ENCODE peak calls at places on chromosomes 11 and 22, in four cellular contexts. Q, X, H and R are unnamed samples.
A peak's percentile ranks its signal among the peaks of the same experiment; 100 is the strongest.

GRCh38 chr11:57527056-57527631 is 3.4 kb downstream of the TIMM10 start:
- DNase-seq in H (peak; percentile 32), X (peak; percentile 81), Q (peak; percentile 62), R (peak; percentile 56)

GRCh38 chr22:47334596-47334995 is 572.1 kb downstream of the TBC1D22A start:
- DNase-seq in X (no peak), H (no peak), Q (no peak), R (no peak)

GRCh38 chr11:79417069-79417920 is 23.5 kb downstream of the TENM4 start:
- DNase-seq in X (no peak), Q (no peak), H (no peak), R (no peak)

GRCh38 chr11:107859459-107860239 is 1.1 kb upstream of the SLC35F2 start:
- DNase-seq in X (peak; percentile 74), H (peak; percentile 37), Q (peak; percentile 15), R (peak; percentile 61)

GRCh38 chr11:128279861-128280260 is 307.5 kb downstream of the ETS1 start:
- DNase-seq in H (no peak), X (no peak), Q (no peak), R (no peak)

GRCh38 chr11:28616566-28616965 is 508.4 kb downstream of the METTL15 start:
- DNase-seq in Q (no peak), X (no peak), H (no peak), R (no peak)

GRCh38 chr22:19522190-19522880 is 1.9 kb downstream of the CLDN5 start:
- DNase-seq in H (no peak), X (no peak), Q (no peak), R (no peak)

GRCh38 chr22:19904881-19905618 is 36.5 kb upstream of the COMT start:
- DNase-seq in H (no peak), X (no peak), Q (no peak), R (no peak)

GRCh38 chr22:27638329-27639179 is 163.0 kb downstream of the MN1 start:
- DNase-seq in H (no peak), X (no peak), Q (no peak), R (no peak)

GRCh38 chr11:67437082-67437821 is at the start of gene PTPRCAP:
- DNase-seq in Q (no peak), H (no peak), X (no peak), R (no peak)

GRCh38 chr22:40410272-40410671 is 39.9 kb downstream of the SGSM3 start:
- DNase-seq in Q (no peak), H (no peak), X (no peak), R (no peak)

GRCh38 chr11:11708256-11708655 is 86.5 kb upstream of the GALNT18 start:
- DNase-seq in Q (no peak), X (no peak), H (no peak), R (no peak)

GRCh38 chr11:1877211-1878133 is 14.2 kb downstream of the PRR33 start:
- DNase-seq in Q (peak; percentile 60), X (peak; percentile 80), H (no peak), R (peak; percentile 82)

GRCh38 chr11:72741429-72741833 is 10.8 kb downstream of the ARAP1 start:
- DNase-seq in H (no peak), X (no peak), Q (no peak), R (no peak)

GRCh38 chr11:80855975-80856524 is 1415.2 kb upstream of the TENM4 start:
- DNase-seq in H (no peak), X (no peak), Q (no peak), R (no peak)

GRCh38 chr11:63917685-63918523 is 940 bp upstream of the RCOR2 start:
- DNase-seq in H (peak; percentile 68), X (peak; percentile 82), Q (peak; percentile 70), R (no peak)

GRCh38 chr11:111300569-111300968 is 2.2 kb downstream of the POU2AF3 start:
- DNase-seq in Q (no peak), X (no peak), H (no peak), R (no peak)

GRCh38 chr11:76288166-76288978 is 82.1 kb upstream of the WNT11 start:
- DNase-seq in H (no peak), X (no peak), Q (no peak), R (no peak)

GRCh38 chr11:85844439-85845051 is 10.6 kb upstream of the CCDC83 start:
- DNase-seq in H (peak; percentile 77), X (no peak), Q (no peak), R (no peak)

GRCh38 chr11:60914620-60915249 is 777 bp downstream of the TMEM109 start:
- DNase-seq in X (peak; percentile 71), H (no peak), Q (no peak), R (no peak)

GRCh38 chr11:69699213-69699612 is 4.6 kb downstream of the FGF19 start:
- DNase-seq in H (no peak), X (peak; percentile 46), Q (no peak), R (no peak)

GRCh38 chr11:73404048-73404447 is 27.8 kb downstream of the RELT start:
- DNase-seq in X (peak; percentile 78), Q (peak; percentile 70), H (peak; percentile 28), R (no peak)

GRCh38 chr11:130924750-130925149 is 8.5 kb upstream of the SNX19 start:
- DNase-seq in Q (no peak), H (no peak), X (no peak), R (no peak)

GRCh38 chr11:62025429-62026105 is 58.1 kb upstream of the FTH1 start:
- DNase-seq in X (peak; percentile 85), H (peak; percentile 82), Q (peak; percentile 28), R (peak; percentile 43)

GRCh38 chr11:123707606-123708205 is 33.8 kb downstream of the ZNF202 start:
- DNase-seq in X (no peak), H (peak; percentile 57), Q (peak; percentile 20), R (no peak)

GRCh38 chr11:6737872-6738466 is 33.8 kb downstream of the OR2AG2 start:
- DNase-seq in H (peak; percentile 43), X (no peak), Q (no peak), R (no peak)

GRCh38 chr22:35355744-35356420 is 25.0 kb upstream of the HMOX1 start:
- DNase-seq in Q (no peak), X (no peak), H (no peak), R (no peak)

GRCh38 chr22:46212195-46212594 is 37.9 kb downstream of the CDPF1 start:
- DNase-seq in X (no peak), H (no peak), Q (no peak), R (no peak)
- H3K36me3 ChIP-seq in X (peaks cover 5% of the 10 kb centered on the region), H (peaks cover 4% of the 10 kb centered on the region), Q (no peaks in the 10 kb centered on the region), R (no peaks in the 10 kb centered on the region)

GRCh38 chr11:65113839-65114238 is 2.2 kb downstream of the TM7SF2 start:
- DNase-seq in Q (no peak), X (peak; percentile 44), H (no peak), R (no peak)

GRCh38 chr11:65115361-65116082 is 2.0 kb downstream of the ZNHIT2 start:
- DNase-seq in H (no peak), X (no peak), Q (no peak), R (no peak)

GRCh38 chr11:65113361-65113756 is 1.7 kb downstream of the TM7SF2 start:
- DNase-seq in Q (no peak), X (peak; percentile 66), H (no peak), R (no peak)

GRCh38 chr11:65112551-65113360 is 1.1 kb downstream of the TM7SF2 start:
- DNase-seq in H (no peak), Q (peak; percentile 66), X (peak; percentile 83), R (no peak)

GRCh38 chr11:65114538-65115171 is 2.8 kb downstream of the ZNHIT2 start:
- DNase-seq in X (peak; percentile 62), Q (no peak), H (no peak), R (no peak)
- H3K4me1 ChIP-seq in X (peaks cover 57% of the 10 kb centered on the region), Q (peaks cover 16% of the 10 kb centered on the region), H (peaks cover 22% of the 10 kb centered on the region), R (peaks cover 17% of the 10 kb centered on the region)

GRCh38 chr11:116234989-116235567 is 537.7 kb downstream of the BUD13 start:
- DNase-seq in X (no peak), H (no peak), Q (no peak), R (no peak)

GRCh38 chr11:116230453-116230852 is 542.3 kb downstream of the BUD13 start:
- DNase-seq in X (no peak), H (no peak), Q (no peak), R (no peak)

GRCh38 chr11:116232364-116232801 is 540.4 kb downstream of the BUD13 start:
- DNase-seq in H (no peak), Q (no peak), X (peak; percentile 69), R (no peak)

GRCh38 chr11:116231540-116231939 is 541.2 kb downstream of the BUD13 start:
- DNase-seq in X (no peak), Q (no peak), H (no peak), R (no peak)

GRCh38 chr11:116233581-116233980 is 539.2 kb downstream of the BUD13 start:
- DNase-seq in Q (no peak), H (no peak), X (no peak), R (no peak)
- TF ChIP-seq POLR2A in Q (no peak), H (no peak), X (no peak), R (no peak)

DNA sequence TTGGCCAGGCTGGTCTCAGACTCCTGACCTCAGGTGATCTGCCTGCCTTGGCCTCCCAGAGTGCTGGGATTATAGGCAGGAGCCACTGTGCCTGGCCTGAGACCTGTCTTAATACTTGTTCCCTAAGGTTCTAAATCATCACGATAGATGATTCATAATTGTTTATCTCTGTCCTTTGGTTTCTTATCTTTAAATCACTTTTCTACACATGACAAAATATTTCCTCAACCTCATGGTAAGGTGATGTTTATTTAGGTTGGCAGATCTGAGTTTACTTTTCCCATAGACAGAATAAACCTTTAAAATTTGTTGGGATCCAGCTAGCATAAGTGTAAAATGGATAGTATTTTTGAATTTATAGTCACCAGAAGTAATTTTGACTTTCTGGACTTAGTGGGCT is 3.5 kb downstream of the PSMD13 start:
- DNase-seq in X (peak; percentile 27), Q (no peak), H (no peak), R (no peak)
- H3K36me3 ChIP-seq in X (peaks cover 19% of the 10 kb centered on the region), Q (no peaks in the 10 kb centered on the region), H (peaks cover 50% of the 10 kb centered on the region), R (no peaks in the 10 kb centered on the region)